ENCODE peak calls at places on chromosomes 6 and 20, in six cellular contexts. B is WTC11; F is stimulated activated naive CD8-positive, alpha-beta T cell treated with anti-CD3 and anti-CD28 coated beads, Interleukin-15, amount 100 ng/mL, for 72 hours; Z is amygdala; H is epithelial cell of esophagus; S is memory B cell. N is an unnamed sample.

GRCh38 chr6:109496036-109496761 is 13.2 kb upstream of the ZBTB24 start:
- DNase-seq in B (no peak), F (no peak), Z (no peak), H (no peak), S (no peak), N (no peak)

GRCh38 chr6:151242420-151242841 is 2.7 kb downstream of the AKAP12 start:
- DNase-seq in B (no peak), F (no peak), Z (peak), H (no peak), S (no peak), N (no peak)

GRCh38 chr6:142868917-142869316 is 76.1 kb downstream of the HIVEP2 start:
- DNase-seq in B (no peak), F (no peak), Z (no peak), H (no peak), S (no peak), N (no peak)

GRCh38 chr6:43181942-43182860 is at the start of gene CUL9:
- DNase-seq in B (peak), F (peak), Z (peak), H (peak), S (peak), N (peak)

GRCh38 chr20:45860573-45861011 is 3.2 kb downstream of the ZSWIM3 start:
- DNase-seq in B (no peak), F (no peak), Z (no peak), H (peak), S (no peak), N (no peak)

GRCh38 chr20:50726955-50727791 is 4.2 kb upstream of the PARD6B start:
- DNase-seq in B (no peak), F (no peak), Z (no peak), H (no peak), S (no peak), N (no peak)

GRCh38 chr6:164210323-164210722 is 795.8 kb downstream of the QKI start:
- DNase-seq in B (no peak), F (no peak), Z (no peak), H (no peak), S (no peak), N (no peak)

GRCh38 chr20:24653306-24653705 is 183.9 kb downstream of the SYNDIG1 start:
- DNase-seq in B (no peak), F (no peak), Z (no peak), H (no peak), S (no peak), N (no peak)

GRCh38 chr20:47311967-47312681 is 44.4 kb downstream of the ZMYND8 start:
- DNase-seq in B (no peak), F (no peak), Z (no peak), H (no peak), S (no peak), N (no peak)

GRCh38 chr6:163148781-163149534 is 265.6 kb upstream of the QKI start:
- DNase-seq in B (no peak), F (no peak), Z (peak), H (no peak), S (no peak), N (no peak)

GRCh38 chr20:18001131-18001921 is 32.5 kb downstream of the MGME1 start:
- DNase-seq in B (no peak), F (no peak), Z (peak), H (peak), S (no peak), N (peak)

GRCh38 chr6:12483712-12484111 is 193.6 kb downstream of the EDN1 start:
- DNase-seq in B (no peak), F (no peak), Z (no peak), H (peak), S (peak), N (no peak)

GRCh38 chr6:13486679-13487121 is 700 bp downstream of the GFOD1 start:
- DNase-seq in B (peak), F (peak), Z (peak), H (peak), S (peak), N (peak)

GRCh38 chr6:2593167-2593566 is 157.6 kb downstream of the MYLK4 start:
- DNase-seq in B (no peak), F (no peak), Z (no peak), H (no peak), S (no peak), N (no peak)

GRCh38 chr6:86456786-86457185 is 480.5 kb upstream of the HTR1E start:
- DNase-seq in B (no peak), F (no peak), Z (no peak), H (no peak), S (no peak), N (no peak)

GRCh38 chr6:41222513-41222912 is 5.6 kb upstream of the TREML4 start:
- DNase-seq in B (no peak), F (no peak), Z (no peak), H (no peak), S (no peak), N (no peak)

GRCh38 chr20:21527908-21528307 is 14.0 kb upstream of the NKX2-2 start:
- DNase-seq in B (no peak), F (no peak), Z (no peak), H (no peak), S (no peak), N (no peak)

GRCh38 chr6:3195695-3196497 is 31.6 kb downstream of the TUBB2B start:
- DNase-seq in B (peak), F (no peak), Z (peak), H (no peak), S (no peak), N (no peak)

GRCh38 chr20:55888655-55889054 is 116.7 kb downstream of the CBLN4 start:
- DNase-seq in B (no peak), F (no peak), Z (no peak), H (no peak), S (no peak), N (no peak)

GRCh38 chr6:136403166-136403980 is 113.7 kb upstream of the BCLAF1 start:
- DNase-seq in B (no peak), F (no peak), Z (no peak), H (peak), S (no peak), N (no peak)

GRCh38 chr6:170128346-170128745 is 162.5 kb downstream of the DLL1 start:
- DNase-seq in B (no peak), F (no peak), Z (no peak), H (no peak), S (no peak), N (no peak)

GRCh38 chr20:36744764-36745191 is 1.1 kb downstream of the NDRG3 start:
- DNase-seq in B (no peak), F (no peak), Z (peak), H (peak), S (no peak), N (no peak)

GRCh38 chr6:11437824-11438459 is 99.6 kb upstream of the TMEM170B start:
- DNase-seq in B (no peak), F (no peak), Z (no peak), H (no peak), S (no peak), N (no peak)

GRCh38 chr6:107114872-107115694 is at the start of gene BEND3:
- DNase-seq in B (peak), F (peak), Z (peak), H (peak), S (peak), N (peak)

GRCh38 chr6:18562726-18563125 is 175.6 kb downstream of the RNF144B start:
- DNase-seq in B (no peak), F (no peak), Z (no peak), H (peak), S (no peak), N (no peak)

GRCh38 chr20:50429412-50429811 is 80.8 kb upstream of the PTPN1 start:
- DNase-seq in B (no peak), F (no peak), Z (no peak), H (peak), S (no peak), N (no peak)

GRCh38 chr6:37477186-37477585 is 22.5 kb downstream of the CCDC167 start:
- DNase-seq in B (no peak), F (no peak), Z (peak), H (no peak), S (no peak), N (no peak)

GRCh38 chr6:152380993-152381898 is 255.9 kb downstream of the SYNE1 start:
- DNase-seq in B (no peak), F (no peak), Z (peak), H (peak), S (no peak), N (peak)

GRCh38 chr20:36482044-36482473 is 59.3 kb upstream of the MYL9 start:
- DNase-seq in B (no peak), F (no peak), Z (peak), H (no peak), S (no peak), N (peak)

GRCh38 chr20:5426026-5426425 is 109.3 kb upstream of the PROKR2 start:
- DNase-seq in B (no peak), F (no peak), Z (no peak), H (no peak), S (no peak), N (no peak)

GRCh38 chr6:53771780-53772624 is 22.8 kb upstream of the LRRC1 start:
- DNase-seq in B (no peak), F (no peak), Z (no peak), H (peak), S (no peak), N (no peak)

GRCh38 chr20:32969356-32970114 is 34.7 kb downstream of the SUN5 start:
- DNase-seq in B (no peak), F (no peak), Z (no peak), H (no peak), S (no peak), N (no peak)

GRCh38 chr6:14880717-14881116 is 365.2 kb upstream of the JARID2 start:
- DNase-seq in B (no peak), F (no peak), Z (no peak), H (no peak), S (no peak), N (no peak)

GRCh38 chr6:31900917-31901414 is 920 bp downstream of the ZBTB12 start:
- DNase-seq in B (peak), F (no peak), Z (no peak), H (peak), S (no peak), N (no peak)

GRCh38 chr6:165849539-165850430 is 186.7 kb upstream of the PDE10A start:
- DNase-seq in B (no peak), F (no peak), Z (no peak), H (no peak), S (no peak), N (no peak)

GRCh38 chr20:63876489-63877036 is 11.5 kb downstream of the TPD52L2 start:
- DNase-seq in B (no peak), F (no peak), Z (no peak), H (no peak), S (no peak), N (no peak)